ENCODE peak calls at places on chromosomes 11 and 22, in six cellular contexts. One of them, this sample, is unnamed.

GRCh38 chr11:67289651-67290479 is 762 bp downstream of the ANKRD13D start:
- DNase-seq in cerebellar nuclear complex: no peak
- DNase-seq in stimulated activated CD4-positive, alpha-beta T cell treated with anti-CD3 and anti-CD28 coated beads, Interleukin-15, amount 100 ng/mL, for 48 hours: no peak
- DNase-seq in neuronal stem cell: no peak
- DNase-seq in Right ventricle myocardium superior: peak; percentile 64
- DNase-seq in activated CD8-positive, alpha-beta T cell treated with anti-CD3 and anti-CD28 coated beads for 36 hours: no peak
- DNase-seq in this sample: peak; percentile 54

GRCh38 chr22:24230911-24231656 is 13.8 kb downstream of the GGT5 start:
- DNase-seq in stimulated activated CD4-positive, alpha-beta T cell treated with anti-CD3 and anti-CD28 coated beads, Interleukin-15, amount 100 ng/mL, for 48 hours: peak; percentile 61
- DNase-seq in cerebellar nuclear complex: no peak
- DNase-seq in neuronal stem cell: no peak
- DNase-seq in Right ventricle myocardium superior: peak; percentile 70
- DNase-seq in activated CD8-positive, alpha-beta T cell treated with anti-CD3 and anti-CD28 coated beads for 36 hours: peak; percentile 84
- DNase-seq in this sample: peak; percentile 82

GRCh38 chr22:34976474-34976873 is 89.5 kb upstream of the ISX start:
- DNase-seq in neuronal stem cell: no peak
- DNase-seq in activated CD8-positive, alpha-beta T cell treated with anti-CD3 and anti-CD28 coated beads for 36 hours: peak; percentile 8
- DNase-seq in Right ventricle myocardium superior: no peak
- DNase-seq in stimulated activated CD4-positive, alpha-beta T cell treated with anti-CD3 and anti-CD28 coated beads, Interleukin-15, amount 100 ng/mL, for 48 hours: no peak
- DNase-seq in cerebellar nuclear complex: no peak
- DNase-seq in this sample: no peak

GRCh38 chr11:92670293-92670890 is 299.1 kb upstream of the MTNR1B start:
- DNase-seq in stimulated activated CD4-positive, alpha-beta T cell treated with anti-CD3 and anti-CD28 coated beads, Interleukin-15, amount 100 ng/mL, for 48 hours: no peak
- DNase-seq in Right ventricle myocardium superior: no peak
- DNase-seq in activated CD8-positive, alpha-beta T cell treated with anti-CD3 and anti-CD28 coated beads for 36 hours: no peak
- DNase-seq in neuronal stem cell: no peak
- DNase-seq in cerebellar nuclear complex: no peak
- DNase-seq in this sample: no peak

GRCh38 chr11:58592760-58593472 is 14.1 kb downstream of the ZFP91 start:
- DNase-seq in activated CD8-positive, alpha-beta T cell treated with anti-CD3 and anti-CD28 coated beads for 36 hours: peak; percentile 67
- DNase-seq in cerebellar nuclear complex: no peak
- DNase-seq in neuronal stem cell: no peak
- DNase-seq in stimulated activated CD4-positive, alpha-beta T cell treated with anti-CD3 and anti-CD28 coated beads, Interleukin-15, amount 100 ng/mL, for 48 hours: peak; percentile 52
- DNase-seq in Right ventricle myocardium superior: no peak
- DNase-seq in this sample: no peak

GRCh38 chr11:35621620-35622019 is 3.4 kb downstream of the FJX1 start:
- DNase-seq in neuronal stem cell: no peak
- DNase-seq in stimulated activated CD4-positive, alpha-beta T cell treated with anti-CD3 and anti-CD28 coated beads, Interleukin-15, amount 100 ng/mL, for 48 hours: no peak
- DNase-seq in Right ventricle myocardium superior: no peak
- DNase-seq in cerebellar nuclear complex: no peak
- DNase-seq in activated CD8-positive, alpha-beta T cell treated with anti-CD3 and anti-CD28 coated beads for 36 hours: no peak
- DNase-seq in this sample: no peak

GRCh38 chr11:92225563-92226308 is 1.1 kb downstream of the FAT3 start:
- DNase-seq in cerebellar nuclear complex: no peak
- DNase-seq in stimulated activated CD4-positive, alpha-beta T cell treated with anti-CD3 and anti-CD28 coated beads, Interleukin-15, amount 100 ng/mL, for 48 hours: no peak
- DNase-seq in activated CD8-positive, alpha-beta T cell treated with anti-CD3 and anti-CD28 coated beads for 36 hours: no peak
- DNase-seq in neuronal stem cell: peak; percentile 60
- DNase-seq in Right ventricle myocardium superior: peak; percentile 39
- DNase-seq in this sample: no peak

GRCh38 chr11:2298795-2299747 is 2.6 kb downstream of the C11orf21 start:
- DNase-seq in stimulated activated CD4-positive, alpha-beta T cell treated with anti-CD3 and anti-CD28 coated beads, Interleukin-15, amount 100 ng/mL, for 48 hours: no peak
- DNase-seq in activated CD8-positive, alpha-beta T cell treated with anti-CD3 and anti-CD28 coated beads for 36 hours: peak; percentile 74
- DNase-seq in Right ventricle myocardium superior: peak; percentile 43
- DNase-seq in cerebellar nuclear complex: no peak
- DNase-seq in neuronal stem cell: peak; percentile 36
- DNase-seq in this sample: peak; percentile 49

GRCh38 chr22:47240116-47240515 is 477.7 kb downstream of the TBC1D22A start:
- DNase-seq in neuronal stem cell: no peak
- DNase-seq in activated CD8-positive, alpha-beta T cell treated with anti-CD3 and anti-CD28 coated beads for 36 hours: no peak
- DNase-seq in stimulated activated CD4-positive, alpha-beta T cell treated with anti-CD3 and anti-CD28 coated beads, Interleukin-15, amount 100 ng/mL, for 48 hours: no peak
- DNase-seq in cerebellar nuclear complex: no peak
- DNase-seq in Right ventricle myocardium superior: no peak
- DNase-seq in this sample: no peak

GRCh38 chr11:47376543-47377371 is 1.6 kb downstream of the SPI1 start:
- DNase-seq in stimulated activated CD4-positive, alpha-beta T cell treated with anti-CD3 and anti-CD28 coated beads, Interleukin-15, amount 100 ng/mL, for 48 hours: no peak
- DNase-seq in neuronal stem cell: no peak
- DNase-seq in activated CD8-positive, alpha-beta T cell treated with anti-CD3 and anti-CD28 coated beads for 36 hours: no peak
- DNase-seq in cerebellar nuclear complex: no peak
- DNase-seq in Right ventricle myocardium superior: peak; percentile 81
- DNase-seq in this sample: peak; percentile 87

GRCh38 chr11:282171-282570 is 4.0 kb downstream of the NLRP6 start:
- DNase-seq in activated CD8-positive, alpha-beta T cell treated with anti-CD3 and anti-CD28 coated beads for 36 hours: peak; percentile 25
- DNase-seq in stimulated activated CD4-positive, alpha-beta T cell treated with anti-CD3 and anti-CD28 coated beads, Interleukin-15, amount 100 ng/mL, for 48 hours: no peak
- DNase-seq in neuronal stem cell: no peak
- DNase-seq in Right ventricle myocardium superior: peak; percentile 24
- DNase-seq in cerebellar nuclear complex: no peak
- DNase-seq in this sample: no peak

GRCh38 chr11:126132319-126132718 is 69.7 kb upstream of the CDON start:
- DNase-seq in neuronal stem cell: no peak
- DNase-seq in activated CD8-positive, alpha-beta T cell treated with anti-CD3 and anti-CD28 coated beads for 36 hours: no peak
- DNase-seq in stimulated activated CD4-positive, alpha-beta T cell treated with anti-CD3 and anti-CD28 coated beads, Interleukin-15, amount 100 ng/mL, for 48 hours: no peak
- DNase-seq in cerebellar nuclear complex: peak; percentile 91
- DNase-seq in Right ventricle myocardium superior: peak; percentile 63
- DNase-seq in this sample: peak; percentile 89

GRCh38 chr11:8082391-8083087 is 1.5 kb downstream of the TUB start:
- DNase-seq in activated CD8-positive, alpha-beta T cell treated with anti-CD3 and anti-CD28 coated beads for 36 hours: no peak
- DNase-seq in cerebellar nuclear complex: no peak
- DNase-seq in stimulated activated CD4-positive, alpha-beta T cell treated with anti-CD3 and anti-CD28 coated beads, Interleukin-15, amount 100 ng/mL, for 48 hours: no peak
- DNase-seq in neuronal stem cell: peak; percentile 55
- DNase-seq in Right ventricle myocardium superior: no peak
- DNase-seq in this sample: no peak

GRCh38 chr11:2927851-2928604 is 1.2 kb downstream of the PHLDA2 start:
- DNase-seq in activated CD8-positive, alpha-beta T cell treated with anti-CD3 and anti-CD28 coated beads for 36 hours: no peak
- DNase-seq in stimulated activated CD4-positive, alpha-beta T cell treated with anti-CD3 and anti-CD28 coated beads, Interleukin-15, amount 100 ng/mL, for 48 hours: no peak
- DNase-seq in neuronal stem cell: no peak
- DNase-seq in Right ventricle myocardium superior: peak; percentile 39
- DNase-seq in cerebellar nuclear complex: no peak
- DNase-seq in this sample: peak; percentile 43

GRCh38 chr11:132792341-132793140 is 739.8 kb downstream of the OPCML start:
- DNase-seq in activated CD8-positive, alpha-beta T cell treated with anti-CD3 and anti-CD28 coated beads for 36 hours: no peak
- DNase-seq in Right ventricle myocardium superior: no peak
- DNase-seq in stimulated activated CD4-positive, alpha-beta T cell treated with anti-CD3 and anti-CD28 coated beads, Interleukin-15, amount 100 ng/mL, for 48 hours: no peak
- DNase-seq in neuronal stem cell: no peak
- DNase-seq in cerebellar nuclear complex: no peak
- DNase-seq in this sample: no peak

GRCh38 chr22:25641650-25642049 is 77.2 kb downstream of the GRK3 start:
- DNase-seq in stimulated activated CD4-positive, alpha-beta T cell treated with anti-CD3 and anti-CD28 coated beads, Interleukin-15, amount 100 ng/mL, for 48 hours: no peak
- DNase-seq in activated CD8-positive, alpha-beta T cell treated with anti-CD3 and anti-CD28 coated beads for 36 hours: no peak
- DNase-seq in neuronal stem cell: no peak
- DNase-seq in Right ventricle myocardium superior: no peak
- DNase-seq in cerebellar nuclear complex: no peak
- DNase-seq in this sample: no peak

GRCh38 chr11:36540998-36541397 is 26.8 kb upstream of the RAG1 start:
- DNase-seq in stimulated activated CD4-positive, alpha-beta T cell treated with anti-CD3 and anti-CD28 coated beads, Interleukin-15, amount 100 ng/mL, for 48 hours: peak; percentile 8
- DNase-seq in activated CD8-positive, alpha-beta T cell treated with anti-CD3 and anti-CD28 coated beads for 36 hours: peak; percentile 58
- DNase-seq in neuronal stem cell: no peak
- DNase-seq in Right ventricle myocardium superior: no peak
- DNase-seq in cerebellar nuclear complex: no peak
- DNase-seq in this sample: no peak

GRCh38 chr22:49302530-49302929 is 525.1 kb downstream of the BRD1 start:
- DNase-seq in Right ventricle myocardium superior: no peak
- DNase-seq in stimulated activated CD4-positive, alpha-beta T cell treated with anti-CD3 and anti-CD28 coated beads, Interleukin-15, amount 100 ng/mL, for 48 hours: no peak
- DNase-seq in cerebellar nuclear complex: no peak
- DNase-seq in neuronal stem cell: no peak
- DNase-seq in activated CD8-positive, alpha-beta T cell treated with anti-CD3 and anti-CD28 coated beads for 36 hours: no peak
- DNase-seq in this sample: no peak

GRCh38 chr11:34626393-34626792 is 5.5 kb downstream of the EHF start:
- DNase-seq in stimulated activated CD4-positive, alpha-beta T cell treated with anti-CD3 and anti-CD28 coated beads, Interleukin-15, amount 100 ng/mL, for 48 hours: no peak
- DNase-seq in activated CD8-positive, alpha-beta T cell treated with anti-CD3 and anti-CD28 coated beads for 36 hours: no peak
- DNase-seq in cerebellar nuclear complex: no peak
- DNase-seq in neuronal stem cell: no peak
- DNase-seq in Right ventricle myocardium superior: no peak
- DNase-seq in this sample: no peak

GRCh38 chr11:45926536-45927331 is 4.3 kb downstream of the LARGE2 start:
- DNase-seq in stimulated activated CD4-positive, alpha-beta T cell treated with anti-CD3 and anti-CD28 coated beads, Interleukin-15, amount 100 ng/mL, for 48 hours: no peak
- DNase-seq in activated CD8-positive, alpha-beta T cell treated with anti-CD3 and anti-CD28 coated beads for 36 hours: no peak
- DNase-seq in Right ventricle myocardium superior: peak; percentile 24
- DNase-seq in cerebellar nuclear complex: no peak
- DNase-seq in neuronal stem cell: no peak
- DNase-seq in this sample: no peak

GRCh38 chr11:69460540-69461257 is 20.8 kb upstream of the LINC01488 start:
- DNase-seq in activated CD8-positive, alpha-beta T cell treated with anti-CD3 and anti-CD28 coated beads for 36 hours: no peak
- DNase-seq in Right ventricle myocardium superior: no peak
- DNase-seq in neuronal stem cell: no peak
- DNase-seq in cerebellar nuclear complex: no peak
- DNase-seq in stimulated activated CD4-positive, alpha-beta T cell treated with anti-CD3 and anti-CD28 coated beads, Interleukin-15, amount 100 ng/mL, for 48 hours: no peak
- DNase-seq in this sample: peak; percentile 28

GRCh38 chr11:45027312-45027711 is 76.6 kb upstream of the TP53I11 start:
- DNase-seq in stimulated activated CD4-positive, alpha-beta T cell treated with anti-CD3 and anti-CD28 coated beads, Interleukin-15, amount 100 ng/mL, for 48 hours: no peak
- DNase-seq in Right ventricle myocardium superior: no peak
- DNase-seq in neuronal stem cell: no peak
- DNase-seq in cerebellar nuclear complex: no peak
- DNase-seq in activated CD8-positive, alpha-beta T cell treated with anti-CD3 and anti-CD28 coated beads for 36 hours: no peak
- DNase-seq in this sample: no peak

GRCh38 chr11:58596621-58597020 is 17.8 kb downstream of the ZFP91 start:
- DNase-seq in stimulated activated CD4-positive, alpha-beta T cell treated with anti-CD3 and anti-CD28 coated beads, Interleukin-15, amount 100 ng/mL, for 48 hours: no peak
- DNase-seq in neuronal stem cell: no peak
- DNase-seq in Right ventricle myocardium superior: no peak
- DNase-seq in activated CD8-positive, alpha-beta T cell treated with anti-CD3 and anti-CD28 coated beads for 36 hours: no peak
- DNase-seq in cerebellar nuclear complex: no peak
- DNase-seq in this sample: no peak

GRCh38 chr22:46003271-46004091 is 26.5 kb upstream of the WNT7B start:
- DNase-seq in stimulated activated CD4-positive, alpha-beta T cell treated with anti-CD3 and anti-CD28 coated beads, Interleukin-15, amount 100 ng/mL, for 48 hours: no peak
- DNase-seq in activated CD8-positive, alpha-beta T cell treated with anti-CD3 and anti-CD28 coated beads for 36 hours: peak; percentile 0
- DNase-seq in cerebellar nuclear complex: no peak
- DNase-seq in Right ventricle myocardium superior: peak; percentile 50
- DNase-seq in neuronal stem cell: no peak
- DNase-seq in this sample: peak; percentile 42

GRCh38 chr22:50486561-50487289 is at the start of gene MIOX:
- DNase-seq in Right ventricle myocardium superior: no peak
- DNase-seq in stimulated activated CD4-positive, alpha-beta T cell treated with anti-CD3 and anti-CD28 coated beads, Interleukin-15, amount 100 ng/mL, for 48 hours: no peak
- DNase-seq in cerebellar nuclear complex: no peak
- DNase-seq in neuronal stem cell: no peak
- DNase-seq in activated CD8-positive, alpha-beta T cell treated with anti-CD3 and anti-CD28 coated beads for 36 hours: no peak
- DNase-seq in this sample: no peak

GRCh38 chr11:76493626-76494539 is 49.1 kb downstream of the EMSY start:
- DNase-seq in stimulated activated CD4-positive, alpha-beta T cell treated with anti-CD3 and anti-CD28 coated beads, Interleukin-15, amount 100 ng/mL, for 48 hours: no peak
- DNase-seq in cerebellar nuclear complex: no peak
- DNase-seq in neuronal stem cell: no peak
- DNase-seq in Right ventricle myocardium superior: no peak
- DNase-seq in activated CD8-positive, alpha-beta T cell treated with anti-CD3 and anti-CD28 coated beads for 36 hours: no peak
- DNase-seq in this sample: no peak

GRCh38 chr11:125773516-125773915 is 5.1 kb downstream of the PATE2 start:
- DNase-seq in cerebellar nuclear complex: no peak
- DNase-seq in activated CD8-positive, alpha-beta T cell treated with anti-CD3 and anti-CD28 coated beads for 36 hours: no peak
- DNase-seq in stimulated activated CD4-positive, alpha-beta T cell treated with anti-CD3 and anti-CD28 coated beads, Interleukin-15, amount 100 ng/mL, for 48 hours: no peak
- DNase-seq in Right ventricle myocardium superior: no peak
- DNase-seq in neuronal stem cell: no peak
- DNase-seq in this sample: no peak

This sample was measured in lower lobe of right lung.